ENCODE peak calls at places on chromosomes 1 and 21, in ten cellular contexts. O is NCI-H345; S is COR-L47; F is psoas muscle; D is AG08396; T is cardiac muscle cell; B is NCI-H1092; W is activated T-helper 1 cell treated with anti-CD3 and anti-CD28 coated beads, Interleukin-2, amount 50 U/mL, for 16 hours; G is activated naive CD8-positive, alpha-beta T cell treated with anti-CD3 and anti-CD28 coated beads, Interleukin-2, amount 50 U/mL, for 24 hours; V is naive thymus-derived CD8-positive, alpha-beta T cell. A is an unnamed sample.

GRCh38 chr1:46703927-46704641 is 14.8 kb downstream of the EFCAB14 start:
- DNase-seq in G (no peak), F (no peak), W (no peak), T (no peak), B (no peak), D (no peak), V (no peak), S (no peak), O (no peak), A (no peak)

GRCh38 chr21:45069085-45069484 is 5.3 kb upstream of the ADARB1 start:
- DNase-seq in G (no peak), V (no peak), B (no peak), F (no peak), T (no peak), S (no peak), O (no peak), D (no peak), W (no peak), A (no peak)

GRCh38 chr1:205077934-205078311 is 6.3 kb downstream of the TMEM81 start:
- DNase-seq in F (no peak), G (no peak), V (no peak), D (no peak), B (no peak), W (no peak), O (no peak), T (peak), S (no peak), A (no peak)

GRCh38 chr1:151157067-151157531 is 650 bp downstream of the TNFAIP8L2 start:
- DNase-seq in F (no peak), T (no peak), B (no peak), O (no peak), V (no peak), D (no peak), G (peak), W (peak), S (no peak), A (peak)

GRCh38 chr1:206067486-206068302 is 14.7 kb downstream of the RHEX start:
- DNase-seq in W (no peak), S (no peak), D (no peak), B (no peak), F (no peak), V (no peak), G (no peak), O (no peak), T (no peak), A (no peak)

GRCh38 chr1:8197493-8198282 is 120.2 kb upstream of the SLC45A1 start:
- DNase-seq in G (no peak), V (no peak), T (peak), O (no peak), D (peak), F (peak), B (no peak), S (no peak), W (no peak), A (no peak)

GRCh38 chr1:77866296-77866695 is 22.1 kb upstream of the NEXN start:
- DNase-seq in T (no peak), F (no peak), G (no peak), D (no peak), W (no peak), V (no peak), S (no peak), O (no peak), B (no peak), A (no peak)

GRCh38 chr1:92877792-92878191 is 46.0 kb downstream of the RPL5 start:
- DNase-seq in S (peak), W (no peak), F (no peak), G (no peak), D (no peak), O (peak), V (no peak), T (no peak), B (peak), A (no peak)

GRCh38 chr1:116806245-116806644 is 52.0 kb downstream of the CD2 start:
- DNase-seq in F (no peak), W (no peak), O (no peak), B (no peak), G (peak), T (no peak), D (no peak), S (no peak), V (no peak), A (no peak)

A was measured in effector CD8-positive, alpha-beta T cell.